ENCODE peak calls at places on chromosomes 3 and 15, in nine cellular contexts. One of them, this sample, is unnamed.

GRCh38 chr3:186425788-186426730 is 64.0 kb upstream of the DGKG start:
- DNase-seq in NAMALWA: peak
- DNase-seq in stimulated activated naive CD4-positive, alpha-beta T cell: no peak
- DNase-seq in T-helper 1 cell: no peak
- DNase-seq in hypothalamus: no peak
- DNase-seq in astrocyte of the spinal cord: peak
- DNase-seq in suprapubic skin: no peak
- DNase-seq in memory B cell: no peak
- DNase-seq in effector memory CD8-positive, alpha-beta T cell: no peak
- DNase-seq in this sample: no peak

GRCh38 chr3:126557761-126558160 is 971 bp downstream of the C3orf22 start:
- DNase-seq in NAMALWA: no peak
- DNase-seq in stimulated activated naive CD4-positive, alpha-beta T cell: no peak
- DNase-seq in T-helper 1 cell: no peak
- DNase-seq in hypothalamus: no peak
- DNase-seq in astrocyte of the spinal cord: no peak
- DNase-seq in suprapubic skin: no peak
- DNase-seq in memory B cell: no peak
- DNase-seq in effector memory CD8-positive, alpha-beta T cell: no peak
- DNase-seq in this sample: no peak

GRCh38 chr3:4825572-4826236 is 153.5 kb upstream of the BHLHE40 start:
- DNase-seq in NAMALWA: no peak
- DNase-seq in stimulated activated naive CD4-positive, alpha-beta T cell: no peak
- DNase-seq in T-helper 1 cell: no peak
- DNase-seq in hypothalamus: no peak
- DNase-seq in astrocyte of the spinal cord: no peak
- DNase-seq in suprapubic skin: no peak
- DNase-seq in memory B cell: no peak
- DNase-seq in effector memory CD8-positive, alpha-beta T cell: no peak
- DNase-seq in this sample: no peak

GRCh38 chr15:76935620-76936019 is 4.1 kb downstream of the RCN2 start:
- DNase-seq in NAMALWA: peak
- DNase-seq in stimulated activated naive CD4-positive, alpha-beta T cell: no peak
- DNase-seq in T-helper 1 cell: no peak
- DNase-seq in hypothalamus: no peak
- DNase-seq in astrocyte of the spinal cord: no peak
- DNase-seq in suprapubic skin: no peak
- DNase-seq in memory B cell: peak
- DNase-seq in effector memory CD8-positive, alpha-beta T cell: no peak
- DNase-seq in this sample: peak

GRCh38 chr15:40104865-40105516 is 3.7 kb downstream of the BMF start:
- DNase-seq in NAMALWA: peak
- DNase-seq in stimulated activated naive CD4-positive, alpha-beta T cell: peak
- DNase-seq in T-helper 1 cell: peak
- DNase-seq in hypothalamus: peak
- DNase-seq in astrocyte of the spinal cord: peak
- DNase-seq in suprapubic skin: peak
- DNase-seq in memory B cell: peak
- DNase-seq in effector memory CD8-positive, alpha-beta T cell: peak
- DNase-seq in this sample: no peak

GRCh38 chr3:194573680-194574437 is 59.4 kb downstream of the TMEM44 start:
- DNase-seq in NAMALWA: peak
- DNase-seq in stimulated activated naive CD4-positive, alpha-beta T cell: no peak
- DNase-seq in T-helper 1 cell: peak
- DNase-seq in hypothalamus: no peak
- DNase-seq in astrocyte of the spinal cord: no peak
- DNase-seq in suprapubic skin: no peak
- DNase-seq in memory B cell: peak
- DNase-seq in effector memory CD8-positive, alpha-beta T cell: peak
- DNase-seq in this sample: no peak

GRCh38 chr15:36428102-36428845 is 151.2 kb upstream of the CDIN1 start:
- DNase-seq in NAMALWA: no peak
- DNase-seq in stimulated activated naive CD4-positive, alpha-beta T cell: no peak
- DNase-seq in T-helper 1 cell: no peak
- DNase-seq in hypothalamus: no peak
- DNase-seq in astrocyte of the spinal cord: peak
- DNase-seq in suprapubic skin: no peak
- DNase-seq in memory B cell: no peak
- DNase-seq in effector memory CD8-positive, alpha-beta T cell: no peak
- DNase-seq in this sample: peak

GRCh38 chr3:105907790-105908189 is 39.0 kb upstream of the CBLB start:
- DNase-seq in NAMALWA: peak
- DNase-seq in stimulated activated naive CD4-positive, alpha-beta T cell: no peak
- DNase-seq in T-helper 1 cell: no peak
- DNase-seq in hypothalamus: no peak
- DNase-seq in astrocyte of the spinal cord: no peak
- DNase-seq in suprapubic skin: no peak
- DNase-seq in memory B cell: peak
- DNase-seq in effector memory CD8-positive, alpha-beta T cell: no peak
- DNase-seq in this sample: no peak

GRCh38 chr3:106806964-106807363 is 570.3 kb upstream of the CCDC54 start:
- DNase-seq in NAMALWA: no peak
- DNase-seq in stimulated activated naive CD4-positive, alpha-beta T cell: no peak
- DNase-seq in T-helper 1 cell: no peak
- DNase-seq in hypothalamus: no peak
- DNase-seq in astrocyte of the spinal cord: no peak
- DNase-seq in suprapubic skin: no peak
- DNase-seq in memory B cell: no peak
- DNase-seq in effector memory CD8-positive, alpha-beta T cell: no peak
- DNase-seq in this sample: no peak

GRCh38 chr3:64342940-64343691 is 117.8 kb upstream of the PRICKLE2 start:
- DNase-seq in NAMALWA: no peak
- DNase-seq in stimulated activated naive CD4-positive, alpha-beta T cell: no peak
- DNase-seq in T-helper 1 cell: no peak
- DNase-seq in hypothalamus: no peak
- DNase-seq in astrocyte of the spinal cord: peak
- DNase-seq in suprapubic skin: no peak
- DNase-seq in memory B cell: no peak
- DNase-seq in effector memory CD8-positive, alpha-beta T cell: no peak
- DNase-seq in this sample: peak

GRCh38 chr3:39502838-39503145 is 35.3 kb downstream of the MOBP start:
- DNase-seq in NAMALWA: no peak
- DNase-seq in stimulated activated naive CD4-positive, alpha-beta T cell: no peak
- DNase-seq in T-helper 1 cell: no peak
- DNase-seq in hypothalamus: no peak
- DNase-seq in astrocyte of the spinal cord: no peak
- DNase-seq in suprapubic skin: no peak
- DNase-seq in memory B cell: no peak
- DNase-seq in effector memory CD8-positive, alpha-beta T cell: no peak
- DNase-seq in this sample: no peak

GRCh38 chr3:138675393-138675792 is 66.8 kb downstream of the FAIM start:
- DNase-seq in NAMALWA: no peak
- DNase-seq in stimulated activated naive CD4-positive, alpha-beta T cell: no peak
- DNase-seq in T-helper 1 cell: no peak
- DNase-seq in hypothalamus: no peak
- DNase-seq in astrocyte of the spinal cord: peak
- DNase-seq in suprapubic skin: no peak
- DNase-seq in memory B cell: no peak
- DNase-seq in effector memory CD8-positive, alpha-beta T cell: no peak
- DNase-seq in this sample: no peak

GRCh38 chr3:18891641-18892040 is 256.7 kb upstream of the KCNH8 start:
- DNase-seq in NAMALWA: no peak
- DNase-seq in stimulated activated naive CD4-positive, alpha-beta T cell: no peak
- DNase-seq in T-helper 1 cell: no peak
- DNase-seq in hypothalamus: no peak
- DNase-seq in astrocyte of the spinal cord: no peak
- DNase-seq in suprapubic skin: no peak
- DNase-seq in memory B cell: no peak
- DNase-seq in effector memory CD8-positive, alpha-beta T cell: peak
- DNase-seq in this sample: no peak

GRCh38 chr3:115638991-115639390 is 15.7 kb downstream of the GAP43 start:
- DNase-seq in NAMALWA: no peak
- DNase-seq in stimulated activated naive CD4-positive, alpha-beta T cell: no peak
- DNase-seq in T-helper 1 cell: no peak
- DNase-seq in hypothalamus: no peak
- DNase-seq in astrocyte of the spinal cord: no peak
- DNase-seq in suprapubic skin: no peak
- DNase-seq in memory B cell: no peak
- DNase-seq in effector memory CD8-positive, alpha-beta T cell: no peak
- DNase-seq in this sample: no peak

GRCh38 chr3:29346828-29347227 is 66.0 kb downstream of the RBMS3 start:
- DNase-seq in NAMALWA: no peak
- DNase-seq in stimulated activated naive CD4-positive, alpha-beta T cell: no peak
- DNase-seq in T-helper 1 cell: no peak
- DNase-seq in hypothalamus: no peak
- DNase-seq in astrocyte of the spinal cord: peak
- DNase-seq in suprapubic skin: no peak
- DNase-seq in memory B cell: no peak
- DNase-seq in effector memory CD8-positive, alpha-beta T cell: no peak
- DNase-seq in this sample: no peak

GRCh38 chr3:43994594-43995077 is 247.1 kb upstream of the TOPAZ1 start:
- DNase-seq in NAMALWA: no peak
- DNase-seq in stimulated activated naive CD4-positive, alpha-beta T cell: no peak
- DNase-seq in T-helper 1 cell: no peak
- DNase-seq in hypothalamus: no peak
- DNase-seq in astrocyte of the spinal cord: no peak
- DNase-seq in suprapubic skin: no peak
- DNase-seq in memory B cell: no peak
- DNase-seq in effector memory CD8-positive, alpha-beta T cell: no peak
- DNase-seq in this sample: no peak

GRCh38 chr15:99504823-99505551 is 60.8 kb upstream of the MEF2A start:
- DNase-seq in NAMALWA: peak
- DNase-seq in stimulated activated naive CD4-positive, alpha-beta T cell: no peak
- DNase-seq in T-helper 1 cell: no peak
- DNase-seq in hypothalamus: no peak
- DNase-seq in astrocyte of the spinal cord: peak
- DNase-seq in suprapubic skin: no peak
- DNase-seq in memory B cell: no peak
- DNase-seq in effector memory CD8-positive, alpha-beta T cell: no peak
- DNase-seq in this sample: no peak

GRCh38 chr15:101277943-101278564 is 769 bp upstream of the SELENOS start:
- DNase-seq in NAMALWA: peak
- DNase-seq in stimulated activated naive CD4-positive, alpha-beta T cell: no peak
- DNase-seq in T-helper 1 cell: no peak
- DNase-seq in hypothalamus: no peak
- DNase-seq in astrocyte of the spinal cord: no peak
- DNase-seq in suprapubic skin: no peak
- DNase-seq in memory B cell: no peak
- DNase-seq in effector memory CD8-positive, alpha-beta T cell: no peak
- DNase-seq in this sample: no peak

GRCh38 chr15:78290222-78290621 is 9.2 kb downstream of the SKIC8 start:
- DNase-seq in NAMALWA: no peak
- DNase-seq in stimulated activated naive CD4-positive, alpha-beta T cell: no peak
- DNase-seq in T-helper 1 cell: no peak
- DNase-seq in hypothalamus: no peak
- DNase-seq in astrocyte of the spinal cord: no peak
- DNase-seq in suprapubic skin: no peak
- DNase-seq in memory B cell: no peak
- DNase-seq in effector memory CD8-positive, alpha-beta T cell: no peak
- DNase-seq in this sample: no peak

GRCh38 chr3:134373278-134373941 is 837 bp downstream of the AMOTL2 start:
- DNase-seq in NAMALWA: no peak
- DNase-seq in stimulated activated naive CD4-positive, alpha-beta T cell: no peak
- DNase-seq in T-helper 1 cell: no peak
- DNase-seq in hypothalamus: peak
- DNase-seq in astrocyte of the spinal cord: peak
- DNase-seq in suprapubic skin: peak
- DNase-seq in memory B cell: no peak
- DNase-seq in effector memory CD8-positive, alpha-beta T cell: no peak
- DNase-seq in this sample: peak

GRCh38 chr3:46612324-46612723 is at the start of gene FAM240A:
- DNase-seq in NAMALWA: no peak
- DNase-seq in stimulated activated naive CD4-positive, alpha-beta T cell: no peak
- DNase-seq in T-helper 1 cell: no peak
- DNase-seq in hypothalamus: no peak
- DNase-seq in astrocyte of the spinal cord: peak
- DNase-seq in suprapubic skin: no peak
- DNase-seq in memory B cell: no peak
- DNase-seq in effector memory CD8-positive, alpha-beta T cell: no peak
- DNase-seq in this sample: peak

GRCh38 chr15:81295466-81296145 is 28.3 kb downstream of the STARD5 start:
- DNase-seq in NAMALWA: peak
- DNase-seq in stimulated activated naive CD4-positive, alpha-beta T cell: no peak
- DNase-seq in T-helper 1 cell: no peak
- DNase-seq in hypothalamus: no peak
- DNase-seq in astrocyte of the spinal cord: no peak
- DNase-seq in suprapubic skin: no peak
- DNase-seq in memory B cell: no peak
- DNase-seq in effector memory CD8-positive, alpha-beta T cell: no peak
- DNase-seq in this sample: no peak

GRCh38 chr15:31299588-31300207 is 26.9 kb upstream of the KLF13 start:
- DNase-seq in NAMALWA: peak
- DNase-seq in stimulated activated naive CD4-positive, alpha-beta T cell: no peak
- DNase-seq in T-helper 1 cell: no peak
- DNase-seq in hypothalamus: no peak
- DNase-seq in astrocyte of the spinal cord: no peak
- DNase-seq in suprapubic skin: peak
- DNase-seq in memory B cell: no peak
- DNase-seq in effector memory CD8-positive, alpha-beta T cell: no peak
- DNase-seq in this sample: no peak

GRCh38 chr3:37990527-37990926 is at the start of gene VILL:
- DNase-seq in NAMALWA: no peak
- DNase-seq in stimulated activated naive CD4-positive, alpha-beta T cell: no peak
- DNase-seq in T-helper 1 cell: no peak
- DNase-seq in hypothalamus: no peak
- DNase-seq in astrocyte of the spinal cord: no peak
- DNase-seq in suprapubic skin: peak
- DNase-seq in memory B cell: no peak
- DNase-seq in effector memory CD8-positive, alpha-beta T cell: no peak
- DNase-seq in this sample: no peak

GRCh38 chr3:97391167-97391566 is 373.4 kb upstream of the ARL6 start:
- DNase-seq in NAMALWA: no peak
- DNase-seq in stimulated activated naive CD4-positive, alpha-beta T cell: no peak
- DNase-seq in T-helper 1 cell: no peak
- DNase-seq in hypothalamus: no peak
- DNase-seq in astrocyte of the spinal cord: no peak
- DNase-seq in suprapubic skin: no peak
- DNase-seq in memory B cell: no peak
- DNase-seq in effector memory CD8-positive, alpha-beta T cell: no peak
- DNase-seq in this sample: no peak

GRCh38 chr3:106420628-106421027 is 551.8 kb upstream of the CBLB start:
- DNase-seq in NAMALWA: peak
- DNase-seq in stimulated activated naive CD4-positive, alpha-beta T cell: no peak
- DNase-seq in T-helper 1 cell: no peak
- DNase-seq in hypothalamus: no peak
- DNase-seq in astrocyte of the spinal cord: no peak
- DNase-seq in suprapubic skin: no peak
- DNase-seq in memory B cell: no peak
- DNase-seq in effector memory CD8-positive, alpha-beta T cell: no peak
- DNase-seq in this sample: no peak

GRCh38 chr15:24318981-24319380 is 356.6 kb upstream of the NPAP1 start:
- DNase-seq in NAMALWA: no peak
- DNase-seq in stimulated activated naive CD4-positive, alpha-beta T cell: no peak
- DNase-seq in T-helper 1 cell: no peak
- DNase-seq in hypothalamus: no peak
- DNase-seq in astrocyte of the spinal cord: peak
- DNase-seq in suprapubic skin: no peak
- DNase-seq in memory B cell: no peak
- DNase-seq in effector memory CD8-positive, alpha-beta T cell: no peak
- DNase-seq in this sample: no peak

GRCh38 chr15:70826634-70827033 is 27.3 kb downstream of the LARP6 start:
- DNase-seq in NAMALWA: no peak
- DNase-seq in stimulated activated naive CD4-positive, alpha-beta T cell: no peak
- DNase-seq in T-helper 1 cell: no peak
- DNase-seq in hypothalamus: no peak
- DNase-seq in astrocyte of the spinal cord: peak
- DNase-seq in suprapubic skin: peak
- DNase-seq in memory B cell: no peak
- DNase-seq in effector memory CD8-positive, alpha-beta T cell: no peak
- DNase-seq in this sample: no peak

GRCh38 chr3:25502233-25502632 is 74.2 kb downstream of the RARB start:
- DNase-seq in NAMALWA: no peak
- DNase-seq in stimulated activated naive CD4-positive, alpha-beta T cell: no peak
- DNase-seq in T-helper 1 cell: no peak
- DNase-seq in hypothalamus: no peak
- DNase-seq in astrocyte of the spinal cord: no peak
- DNase-seq in suprapubic skin: no peak
- DNase-seq in memory B cell: no peak
- DNase-seq in effector memory CD8-positive, alpha-beta T cell: no peak
- DNase-seq in this sample: no peak

GRCh38 chr3:126373682-126374601 is 16.7 kb upstream of the KLF15 start:
- DNase-seq in NAMALWA: no peak
- DNase-seq in stimulated activated naive CD4-positive, alpha-beta T cell: no peak
- DNase-seq in T-helper 1 cell: no peak
- DNase-seq in hypothalamus: no peak
- DNase-seq in astrocyte of the spinal cord: no peak
- DNase-seq in suprapubic skin: no peak
- DNase-seq in memory B cell: no peak
- DNase-seq in effector memory CD8-positive, alpha-beta T cell: no peak
- DNase-seq in this sample: no peak

GRCh38 chr3:62174116-62174515 is 199.2 kb downstream of the FEZF2 start:
- DNase-seq in NAMALWA: no peak
- DNase-seq in stimulated activated naive CD4-positive, alpha-beta T cell: no peak
- DNase-seq in T-helper 1 cell: no peak
- DNase-seq in hypothalamus: no peak
- DNase-seq in astrocyte of the spinal cord: no peak
- DNase-seq in suprapubic skin: no peak
- DNase-seq in memory B cell: no peak
- DNase-seq in effector memory CD8-positive, alpha-beta T cell: no peak
- DNase-seq in this sample: no peak